ENCODE peak calls at places on chromosomes 4 and X, in six cellular contexts. H is Caco-2, T is A549, L is GM13976, F is tibial artery, B is Peyer's patch. D is an unnamed sample.

GRCh38 chrX:110143454-110144210 is 140.7 kb downstream of the TMEM164 start:
- DNase-seq in H (no peak), T (no peak), L (no peak), F (peak; percentile 21), B (no peak), D (no peak)

GRCh38 chr4:85522836-85523235 is 47.9 kb downstream of the ARHGAP24 start:
- DNase-seq in H (no peak), T (no peak), L (no peak), F (no peak), B (no peak), D (no peak)

GRCh38 chr4:89024051-89024675 is 32.8 kb downstream of the FAM13A start:
- DNase-seq in H (peak; percentile 64), T (peak; percentile 30), L (peak; percentile 60), F (peak; percentile 66), B (peak; percentile 51), D (peak; percentile 50)

GRCh38 chrX:12141511-12141910 is 3.2 kb downstream of the FRMPD4 start:
- DNase-seq in H (no peak), T (no peak), L (no peak), F (no peak), B (no peak), D (no peak)

GRCh38 chr4:78689224-78689623 is 86.9 kb upstream of the BMP2K start:
- DNase-seq in H (no peak), T (no peak), L (no peak), F (no peak), B (no peak), D (no peak)

GRCh38 chr4:145285928-145286327 is 105.5 kb upstream of the OTUD4 start:
- DNase-seq in H (no peak), T (no peak), L (no peak), F (no peak), B (no peak), D (no peak)

GRCh38 chrX:73563740-73564073 is 710 bp downstream of the CHIC1 start:
- DNase-seq in H (no peak), T (peak; percentile 3), L (peak; percentile 16), F (no peak), B (no peak), D (no peak)

GRCh38 chr4:147498031-147498700 is 17.3 kb downstream of the EDNRA start:
- DNase-seq in H (no peak), T (no peak), L (no peak), F (no peak), B (no peak), D (no peak)

GRCh38 chr4:139223682-139224317 is 46.8 kb upstream of the ELF2 start:
- DNase-seq in H (no peak), T (no peak), L (no peak), F (peak; percentile 45), B (no peak), D (no peak)

GRCh38 chrX:1035206-1035605 is 177.2 kb downstream of the CRLF2 start:
- DNase-seq in H (no peak), T (no peak), L (no peak), F (no peak), B (no peak), D (no peak)

GRCh38 chr4:132297346-132297745 is 851.7 kb upstream of the PCDH10 start:
- DNase-seq in H (no peak), T (no peak), L (no peak), F (no peak), B (no peak), D (no peak)

GRCh38 chr4:4519296-4519898 is 22.5 kb downstream of the STX18 start:
- DNase-seq in H (no peak), T (peak; percentile 10), L (no peak), F (no peak), B (no peak), D (no peak)

GRCh38 chrX:9662148-9662547 is 103.5 kb downstream of the GPR143 start:
- DNase-seq in H (no peak), T (no peak), L (no peak), F (no peak), B (no peak), D (no peak)

GRCh38 chr4:42412251-42412650 is 15.0 kb downstream of the SHISA3 start:
- DNase-seq in H (no peak), T (no peak), L (no peak), F (no peak), B (no peak), D (no peak)

GRCh38 chr4:56241500-56241899 is 145.8 kb downstream of the AASDH start:
- DNase-seq in H (peak; percentile 77), T (no peak), L (no peak), F (no peak), B (no peak), D (no peak)

GRCh38 chr4:174122705-174123104 is 160.8 kb downstream of the FBXO8 start:
- DNase-seq in H (no peak), T (no peak), L (no peak), F (no peak), B (no peak), D (no peak)

GRCh38 chr4:6216588-6216987 is 16.2 kb upstream of the JAKMIP1 start:
- DNase-seq in H (no peak), T (no peak), L (no peak), F (no peak), B (no peak), D (no peak)

GRCh38 chr4:78057135-78057599 is at the start of gene FRAS1:
- DNase-seq in H (peak; percentile 59), T (peak; percentile 17), L (peak; percentile 40), F (no peak), B (peak; percentile 19), D (peak; percentile 29)

GRCh38 chrX:53616921-53617320 is 69.6 kb downstream of the HUWE1 start:
- DNase-seq in H (no peak), T (no peak), L (no peak), F (no peak), B (no peak), D (no peak)

GRCh38 chr4:169117591-169118081 is 107.6 kb upstream of the CBR4 start:
- DNase-seq in H (no peak), T (no peak), L (no peak), F (no peak), B (no peak), D (no peak)

GRCh38 chrX:130937101-130937500 is 34.1 kb upstream of the ENOX2 start:
- DNase-seq in H (no peak), T (no peak), L (no peak), F (no peak), B (no peak), D (no peak)

GRCh38 chr4:26821677-26822503 is 38.8 kb upstream of the STIM2 start:
- DNase-seq in H (peak; percentile 37), T (no peak), L (no peak), F (no peak), B (no peak), D (no peak)

GRCh38 chrX:103215037-103215767 is at the start of gene BEX4:
- DNase-seq in H (peak; percentile 64), T (peak; percentile 55), L (peak; percentile 83), F (peak; percentile 75), B (peak; percentile 82), D (peak; percentile 78)

GRCh38 chr4:73103799-73104503 is 34.4 kb upstream of the COX18 start:
- DNase-seq in H (peak; percentile 60), T (no peak), L (no peak), F (no peak), B (no peak), D (no peak)

GRCh38 chr4:8641256-8641655 is 48.7 kb downstream of the CPZ start:
- DNase-seq in H (no peak), T (no peak), L (no peak), F (no peak), B (no peak), D (no peak)

GRCh38 chr4:88799900-88800299 is 102.3 kb upstream of the NAP1L5 start:
- DNase-seq in H (no peak), T (no peak), L (no peak), F (no peak), B (no peak), D (no peak)

GRCh38 chr4:90187148-90187884 is 60.1 kb downstream of the CCSER1 start:
- DNase-seq in H (no peak), T (no peak), L (no peak), F (no peak), B (no peak), D (no peak)

GRCh38 chr4:54571762-54572542 is 85.8 kb upstream of the KIT start:
- DNase-seq in H (no peak), T (no peak), L (no peak), F (no peak), B (no peak), D (no peak)

GRCh38 chr4:86155766-86156165 is 204.1 kb downstream of the MAPK10 start:
- DNase-seq in H (no peak), T (no peak), L (no peak), F (no peak), B (no peak), D (no peak)

GRCh38 chr4:71259305-71259704 is 79.5 kb upstream of the SLC4A4 start:
- DNase-seq in H (no peak), T (no peak), L (no peak), F (no peak), B (no peak), D (no peak)

GRCh38 chr4:87491436-87491835 is 37.7 kb downstream of the SPARCL1 start:
- DNase-seq in H (no peak), T (no peak), L (no peak), F (no peak), B (no peak), D (no peak)

GRCh38 chr4:40718571-40718970 is 31.2 kb upstream of the NSUN7 start:
- DNase-seq in H (no peak), T (no peak), L (no peak), F (no peak), B (no peak), D (no peak)

GRCh38 chr4:40720351-40720750 is 29.4 kb upstream of the NSUN7 start:
- DNase-seq in H (no peak), T (no peak), L (no peak), F (no peak), B (no peak), D (no peak)

GRCh38 chr4:40721730-40722171 is 28.0 kb upstream of the NSUN7 start:
- DNase-seq in H (no peak), T (no peak), L (no peak), F (no peak), B (no peak), D (no peak)

GRCh38 chr4:40720931-40721330 is 28.8 kb upstream of the NSUN7 start:
- DNase-seq in H (no peak), T (no peak), L (no peak), F (no peak), B (no peak), D (no peak)

GRCh38 chr4:40719008-40719623 is 30.6 kb upstream of the NSUN7 start:
- DNase-seq in H (peak; percentile 54), T (peak; percentile 46), L (peak; percentile 58), F (no peak), B (no peak), D (peak; percentile 66)
- TF ChIP-seq CTCF in H (peak; percentile 69), T (peak; percentile 80), L (peak; percentile 38), F (no peak), B (no peak), D (peak; percentile 86)

GRCh38 chr4:180840142-180840541 is 1403.1 kb upstream of the TENM3 start:
- DNase-seq in H (peak; percentile 4), T (no peak), L (no peak), F (no peak), B (no peak), D (no peak)
- TF ChIP-seq CTCF in H (peak; percentile 11), T (no peak), L (peak; percentile 3), F (no peak), B (no peak), D (no peak)

GRCh38 chrX:101736651-101737050 is 77.0 kb upstream of the ARMCX2 start:
- DNase-seq in H (no peak), T (no peak), L (no peak), F (no peak), B (no peak), D (no peak)
- TF ChIP-seq CTCF in H (no peak), T (no peak), L (no peak), F (no peak), B (no peak), D (no peak)

GRCh38 chrX:107627792-107628661 is at the start of gene PRPS1:
- DNase-seq in H (peak; percentile 88), T (peak; percentile 91), L (peak; percentile 88), F (peak; percentile 92), B (peak; percentile 90), D (peak; percentile 85)
- TF ChIP-seq CTCF in H (no peak), T (no peak), L (no peak), F (no peak), B (no peak), D (no peak)